ENCODE peak calls at places on chromosome 11, in five cellular contexts. One of them, this sample, is unnamed. For H3K36me3, the result is how much of the 10 kb centered on the place peaks cover.

GRCh38 chr11:48307760-48308386 is 1.9 kb downstream of the OR4S1 start:
- DNase-seq in IMR-90: peak
- DNase-seq in Panc1: peak
- DNase-seq in MM.1S: peak
- DNase-seq in prostate gland: peak
- DNase-seq in this sample: peak

GRCh38 chr11:38019072-38019775 is 1421.2 kb upstream of the RAG2 start:
- DNase-seq in IMR-90: no peak
- DNase-seq in Panc1: no peak
- DNase-seq in MM.1S: no peak
- DNase-seq in prostate gland: no peak
- DNase-seq in this sample: no peak

GRCh38 chr11:117570701-117571100 is 226.3 kb downstream of the DSCAML1 start:
- DNase-seq in IMR-90: no peak
- DNase-seq in Panc1: no peak
- DNase-seq in MM.1S: no peak
- DNase-seq in prostate gland: no peak
- DNase-seq in this sample: no peak

GRCh38 chr11:48150213-48150612 is 66.4 kb upstream of the OR4B1 start:
- DNase-seq in IMR-90: peak
- DNase-seq in Panc1: no peak
- DNase-seq in MM.1S: no peak
- DNase-seq in prostate gland: peak
- DNase-seq in this sample: no peak

GRCh38 chr11:57072640-57073039 is 83.9 kb downstream of the OR5AK2 start:
- DNase-seq in IMR-90: peak
- DNase-seq in Panc1: peak
- DNase-seq in MM.1S: no peak
- DNase-seq in prostate gland: no peak
- DNase-seq in this sample: peak

GRCh38 chr11:1830500-1831223 is 4.1 kb upstream of the SYT8 start:
- DNase-seq in IMR-90: no peak
- DNase-seq in Panc1: no peak
- DNase-seq in MM.1S: no peak
- DNase-seq in prostate gland: peak
- DNase-seq in this sample: no peak

GRCh38 chr11:19683141-19683805 is 29.4 kb upstream of the NAV2 start:
- DNase-seq in IMR-90: no peak
- DNase-seq in Panc1: no peak
- DNase-seq in MM.1S: no peak
- DNase-seq in prostate gland: no peak
- DNase-seq in this sample: no peak

GRCh38 chr11:62104816-62105610 is 18.8 kb upstream of the INCENP start:
- DNase-seq in IMR-90: peak
- DNase-seq in Panc1: no peak
- DNase-seq in MM.1S: no peak
- DNase-seq in prostate gland: no peak
- DNase-seq in this sample: peak

GRCh38 chr11:126502159-126502558 is 146.7 kb downstream of the ST3GAL4 start:
- DNase-seq in IMR-90: no peak
- DNase-seq in Panc1: no peak
- DNase-seq in MM.1S: no peak
- DNase-seq in prostate gland: no peak
- DNase-seq in this sample: no peak

GRCh38 chr11:75632450-75632849 is 36.4 kb downstream of the MAP6 start:
- DNase-seq in IMR-90: no peak
- DNase-seq in Panc1: no peak
- DNase-seq in MM.1S: no peak
- DNase-seq in prostate gland: no peak
- DNase-seq in this sample: no peak

GRCh38 chr11:95863486-95864140 is 60.3 kb downstream of the MTMR2 start:
- DNase-seq in IMR-90: peak
- DNase-seq in Panc1: no peak
- DNase-seq in MM.1S: no peak
- DNase-seq in prostate gland: no peak
- DNase-seq in this sample: peak

GRCh38 chr11:102367364-102367763 is 20.4 kb downstream of the BIRC2 start:
- DNase-seq in IMR-90: peak
- DNase-seq in Panc1: no peak
- DNase-seq in MM.1S: no peak
- DNase-seq in prostate gland: no peak
- DNase-seq in this sample: no peak

GRCh38 chr11:99593197-99593596 is 572.4 kb downstream of the CNTN5 start:
- DNase-seq in IMR-90: no peak
- DNase-seq in Panc1: no peak
- DNase-seq in MM.1S: no peak
- DNase-seq in prostate gland: no peak
- DNase-seq in this sample: no peak

GRCh38 chr11:124984512-124984854 is 30.5 kb downstream of the CCDC15 start:
- DNase-seq in IMR-90: no peak
- DNase-seq in Panc1: no peak
- DNase-seq in MM.1S: no peak
- DNase-seq in prostate gland: no peak
- DNase-seq in this sample: no peak

GRCh38 chr11:44755553-44756505 is 29.1 kb downstream of the TSPAN18 start:
- DNase-seq in IMR-90: no peak
- DNase-seq in Panc1: no peak
- DNase-seq in MM.1S: no peak
- DNase-seq in prostate gland: peak
- DNase-seq in this sample: no peak

GRCh38 chr11:99325807-99326206 is 305.1 kb downstream of the CNTN5 start:
- DNase-seq in IMR-90: peak
- DNase-seq in Panc1: no peak
- DNase-seq in MM.1S: no peak
- DNase-seq in prostate gland: no peak
- DNase-seq in this sample: no peak

GRCh38 chr11:71311176-71311925 is 59.0 kb upstream of the SHANK2 start:
- DNase-seq in IMR-90: no peak
- DNase-seq in Panc1: no peak
- DNase-seq in MM.1S: no peak
- DNase-seq in prostate gland: no peak
- DNase-seq in this sample: no peak

GRCh38 chr11:36452987-36453386 is 57.1 kb downstream of the TRAF6 start:
- DNase-seq in IMR-90: no peak
- DNase-seq in Panc1: no peak
- DNase-seq in MM.1S: no peak
- DNase-seq in prostate gland: no peak
- DNase-seq in this sample: no peak

GRCh38 chr11:13868710-13869403 is 93.7 kb upstream of the SPON1 start:
- DNase-seq in IMR-90: no peak
- DNase-seq in Panc1: no peak
- DNase-seq in MM.1S: no peak
- DNase-seq in prostate gland: no peak
- DNase-seq in this sample: no peak

GRCh38 chr11:75603791-75604736 is 42.0 kb downstream of the SERPINH1 start:
- DNase-seq in IMR-90: peak
- DNase-seq in Panc1: peak
- DNase-seq in MM.1S: no peak
- DNase-seq in prostate gland: no peak
- DNase-seq in this sample: peak

GRCh38 chr11:64352099-64353005 is 6.6 kb upstream of the RPS6KA4 start:
- DNase-seq in IMR-90: no peak
- DNase-seq in Panc1: no peak
- DNase-seq in MM.1S: no peak
- DNase-seq in prostate gland: no peak
- DNase-seq in this sample: no peak

GRCh38 chr11:96278039-96278897 is 64.7 kb downstream of the MAML2 start:
- DNase-seq in IMR-90: peak
- DNase-seq in Panc1: no peak
- DNase-seq in MM.1S: no peak
- DNase-seq in prostate gland: no peak
- DNase-seq in this sample: no peak

GRCh38 chr11:48034926-48035876 is 54.8 kb downstream of the PTPRJ start:
- DNase-seq in IMR-90: no peak
- DNase-seq in Panc1: no peak
- DNase-seq in MM.1S: no peak
- DNase-seq in prostate gland: no peak
- DNase-seq in this sample: no peak

GRCh38 chr11:36034572-36035331 is 90.9 kb downstream of the LDLRAD3 start:
- DNase-seq in IMR-90: peak
- DNase-seq in Panc1: no peak
- DNase-seq in MM.1S: no peak
- DNase-seq in prostate gland: no peak
- DNase-seq in this sample: peak

GRCh38 chr11:133168016-133168415 is 364.3 kb downstream of the OPCML start:
- DNase-seq in IMR-90: no peak
- DNase-seq in Panc1: no peak
- DNase-seq in MM.1S: no peak
- DNase-seq in prostate gland: no peak
- DNase-seq in this sample: no peak

GRCh38 chr11:133162228-133162627 is 370.1 kb downstream of the OPCML start:
- DNase-seq in IMR-90: no peak
- DNase-seq in Panc1: no peak
- DNase-seq in MM.1S: no peak
- DNase-seq in prostate gland: peak
- DNase-seq in this sample: no peak

GRCh38 chr11:133160754-133161153 is 371.5 kb downstream of the OPCML start:
- DNase-seq in IMR-90: no peak
- DNase-seq in Panc1: no peak
- DNase-seq in MM.1S: no peak
- DNase-seq in prostate gland: no peak
- DNase-seq in this sample: no peak

GRCh38 chr11:133164986-133165385 is 367.3 kb downstream of the OPCML start:
- DNase-seq in IMR-90: no peak
- DNase-seq in Panc1: no peak
- DNase-seq in MM.1S: no peak
- DNase-seq in prostate gland: no peak
- DNase-seq in this sample: no peak

DNA sequence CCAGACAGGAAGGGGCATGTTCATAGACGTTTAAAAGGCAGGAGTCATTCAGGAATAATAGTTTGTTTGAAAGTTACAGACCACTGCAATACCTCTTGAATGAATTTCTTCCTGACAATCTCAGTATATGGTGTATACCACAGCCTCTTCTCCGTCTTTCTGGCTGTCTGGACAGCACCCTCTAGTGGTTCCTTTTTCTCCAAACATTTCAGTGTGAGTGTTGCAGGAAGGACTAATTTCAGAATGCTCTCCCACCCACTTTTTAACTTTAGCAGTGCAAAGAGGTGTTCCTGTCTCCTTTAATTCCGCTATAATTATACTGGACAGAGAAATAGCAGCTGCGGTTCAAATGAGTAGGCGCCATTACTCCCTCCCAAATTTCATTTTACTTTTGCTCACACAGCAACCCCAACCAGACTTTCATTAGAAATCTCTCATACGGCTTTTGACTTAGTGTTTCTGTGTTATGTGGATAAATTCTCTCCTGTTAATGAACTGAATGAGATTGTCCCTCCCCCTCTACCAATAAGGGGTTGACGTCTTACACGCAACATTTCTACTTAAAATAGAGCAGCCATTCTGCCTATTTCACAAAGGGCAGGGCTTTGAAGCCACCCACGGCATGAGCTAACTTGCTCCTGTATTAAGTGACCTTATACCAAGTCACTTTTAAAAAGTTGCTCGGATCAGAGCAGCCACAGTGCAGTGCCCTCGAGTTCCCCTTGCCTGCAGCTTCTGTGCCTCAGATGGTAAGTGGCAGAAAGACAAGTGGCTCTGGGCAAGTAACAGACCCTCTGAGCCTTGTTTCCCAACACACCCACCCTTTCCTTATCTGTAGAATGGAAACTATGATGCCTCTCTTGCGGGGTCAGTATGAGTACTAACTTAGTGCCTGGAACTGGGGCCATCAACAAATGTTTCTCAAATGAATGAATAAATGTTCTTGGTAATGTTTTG is 368.6 kb downstream of the OPCML start:
- DNase-seq in IMR-90: peak
- DNase-seq in Panc1: peak
- DNase-seq in MM.1S: peak
- DNase-seq in prostate gland: peak
- DNase-seq in this sample: no peak
- TF ChIP-seq CTCF in IMR-90: peak
- TF ChIP-seq CTCF in Panc1: peak
- TF ChIP-seq CTCF in MM.1S: peak
- TF ChIP-seq CTCF in prostate gland: peak
- TF ChIP-seq CTCF in this sample: peak

GRCh38 chr11:12242071-12242672 is 131.8 kb downstream of the MICAL2 start:
- DNase-seq in IMR-90: no peak
- DNase-seq in Panc1: no peak
- DNase-seq in MM.1S: no peak
- DNase-seq in prostate gland: no peak
- DNase-seq in this sample: no peak
- H3K4me3 ChIP-seq in IMR-90: no peak
- H3K4me3 ChIP-seq in Panc1: no peak
- H3K4me3 ChIP-seq in MM.1S: no peak
- H3K4me3 ChIP-seq in prostate gland: no peak
- H3K4me3 ChIP-seq in this sample: no peak

DNA sequence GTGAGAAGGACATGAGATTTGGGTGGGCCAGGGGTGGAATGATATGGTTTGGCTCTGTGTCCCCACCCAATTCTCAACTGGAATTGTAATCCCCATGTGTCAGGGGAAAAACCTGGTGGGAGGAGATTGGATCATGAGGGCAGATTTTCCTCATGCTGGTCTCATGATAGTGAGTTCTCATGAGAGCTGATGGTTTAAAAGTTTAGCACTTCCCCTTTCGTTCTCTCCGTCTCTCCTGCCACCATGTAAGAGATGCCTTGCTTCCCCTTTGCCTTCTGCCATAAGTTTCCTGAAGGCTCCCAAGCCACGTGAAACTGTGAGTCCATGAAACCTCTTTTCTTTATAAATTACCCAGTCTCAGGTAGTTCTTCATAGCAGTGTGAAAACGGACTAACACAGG is 113.5 kb downstream of the FCHSD2 start:
- DNase-seq in IMR-90: no peak
- DNase-seq in Panc1: no peak
- DNase-seq in MM.1S: no peak
- DNase-seq in prostate gland: no peak
- DNase-seq in this sample: no peak
- H3K36me3 ChIP-seq in IMR-90: under half
- H3K36me3 ChIP-seq in Panc1: under half
- H3K36me3 ChIP-seq in MM.1S: under half
- H3K36me3 ChIP-seq in prostate gland: under half
- H3K36me3 ChIP-seq in this sample: under half

DNA sequence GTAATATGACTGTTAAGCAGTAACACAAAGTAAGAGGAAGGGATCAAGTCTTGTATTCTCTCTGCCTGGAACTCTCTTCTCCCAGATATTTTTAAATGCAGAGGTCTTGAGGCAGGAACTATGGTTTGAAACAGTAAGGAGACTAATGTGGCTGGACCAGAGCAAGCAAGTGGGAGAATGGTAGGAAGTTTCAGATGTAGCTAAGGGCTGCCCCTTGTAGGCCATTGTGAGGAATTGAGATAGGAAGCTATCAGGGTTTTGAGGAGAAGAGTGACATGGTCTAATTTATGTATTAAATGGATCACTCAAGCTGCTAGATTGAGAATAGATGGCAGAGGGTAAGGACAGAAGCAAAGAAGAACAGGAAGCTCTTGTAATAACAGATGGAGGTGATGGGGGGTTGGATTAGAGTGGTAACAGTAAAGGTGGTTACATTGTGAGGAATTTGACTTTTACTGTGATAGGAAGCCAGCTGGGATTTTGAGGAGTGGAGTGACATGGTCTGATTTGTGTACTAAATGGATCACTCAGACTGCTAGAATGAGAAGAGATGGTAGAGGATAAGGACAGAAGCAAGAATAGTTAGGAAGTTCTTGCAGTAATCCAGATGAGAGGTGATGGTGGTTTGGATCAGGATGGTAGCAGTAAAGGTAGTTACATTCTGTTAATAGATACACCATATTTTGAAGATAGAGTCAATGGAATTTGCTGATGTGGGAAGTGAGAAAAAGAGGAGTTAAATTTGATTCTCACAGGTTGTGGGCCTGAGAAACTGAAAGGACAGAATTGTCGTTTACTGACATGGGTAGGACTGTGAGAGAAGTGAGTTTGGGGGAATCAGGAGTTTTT is 63.0 kb downstream of the HIPK3 start:
- DNase-seq in IMR-90: no peak
- DNase-seq in Panc1: no peak
- DNase-seq in MM.1S: no peak
- DNase-seq in prostate gland: no peak
- DNase-seq in this sample: no peak
- TF ChIP-seq CTCF in IMR-90: no peak
- TF ChIP-seq CTCF in Panc1: no peak
- TF ChIP-seq CTCF in MM.1S: peak
- TF ChIP-seq CTCF in prostate gland: no peak
- TF ChIP-seq CTCF in this sample: no peak

This sample was measured in BJ.